ENCODE peak calls at places on chromosome 7, in five cellular contexts. M is upper lobe of left lung, X is vagina, L is uterus, P is breast epithelium. Q is an unnamed sample. For H3K4me1, the result is how much of the 10 kb centered on the place peaks cover.

GRCh38 chr7:111083423-111083822 is 7.5 kb upstream of the LRRN3 start:
- DNase-seq in M (no peak), X (no peak), L (no peak), P (no peak), Q (no peak)

GRCh38 chr7:83486536-83486935 is 162.4 kb downstream of the SEMA3E start:
- DNase-seq in M (no peak), X (no peak), L (no peak), P (no peak), Q (no peak)

GRCh38 chr7:7354674-7355073 is 172.3 kb downstream of the C1GALT1 start:
- DNase-seq in M (no peak), X (no peak), L (no peak), P (no peak), Q (no peak)

GRCh38 chr7:135335628-135336139 is 102.0 kb downstream of the STRA8 start:
- DNase-seq in M (peak), X (no peak), L (peak), P (no peak), Q (peak)

GRCh38 chr7:31962246-31962645 is 108.0 kb downstream of the PDE1C start:
- DNase-seq in M (no peak), X (no peak), L (no peak), P (no peak), Q (no peak)

GRCh38 chr7:47947355-47947749 is 914 bp downstream of the PKD1L1 start:
- DNase-seq in M (no peak), X (peak), L (no peak), P (no peak), Q (no peak)

GRCh38 chr7:44750921-44751571 is 2.4 kb downstream of the ZMIZ2 start:
- DNase-seq in M (no peak), X (no peak), L (no peak), P (no peak), Q (no peak)

GRCh38 chr7:80362677-80363076 is 149.2 kb downstream of the GNAT3 start:
- DNase-seq in M (no peak), X (no peak), L (no peak), P (no peak), Q (no peak)

GRCh38 chr7:117949232-117949631 is 76.0 kb upstream of the CTTNBP2 start:
- DNase-seq in M (no peak), X (no peak), L (no peak), P (no peak), Q (no peak)

GRCh38 chr7:94654764-94655561 is 970 bp downstream of the SGCE start:
- DNase-seq in M (no peak), X (no peak), L (peak), P (no peak), Q (peak)

GRCh38 chr7:64881461-64882287 is 21.4 kb upstream of the ZNF273 start:
- DNase-seq in M (no peak), X (peak), L (no peak), P (no peak), Q (no peak)

GRCh38 chr7:155000795-155001194 is 2.1 kb downstream of the PAXIP1 start:
- DNase-seq in M (no peak), X (no peak), L (no peak), P (no peak), Q (peak)

GRCh38 chr7:157009170-157009777 is 1.2 kb downstream of the MNX1 start:
- DNase-seq in M (no peak), X (no peak), L (no peak), P (no peak), Q (peak)

GRCh38 chr7:95686109-95686508 is 86.2 kb upstream of the DYNC1I1 start:
- DNase-seq in M (peak), X (no peak), L (peak), P (no peak), Q (peak)

GRCh38 chr7:13067036-13067435 is 379.6 kb downstream of the ARL4A start:
- DNase-seq in M (no peak), X (no peak), L (no peak), P (no peak), Q (no peak)

GRCh38 chr7:24942226-24942625 is 37.8 kb downstream of the OSBPL3 start:
- DNase-seq in M (no peak), X (no peak), L (no peak), P (no peak), Q (no peak)

GRCh38 chr7:47142867-47143175 is 439.1 kb downstream of the TNS3 start:
- DNase-seq in M (no peak), X (no peak), L (no peak), P (no peak), Q (no peak)

GRCh38 chr7:67918158-67918557 is 921.5 kb downstream of the TYW1 start:
- DNase-seq in M (no peak), X (no peak), L (no peak), P (no peak), Q (no peak)

GRCh38 chr7:368651-369475 is 78.9 kb downstream of the FOXL3 start:
- DNase-seq in M (no peak), X (no peak), L (no peak), P (no peak), Q (peak)

GRCh38 chr7:7805511-7806153 is 87.2 kb upstream of the RPA3 start:
- DNase-seq in M (no peak), X (no peak), L (no peak), P (no peak), Q (no peak)

GRCh38 chr7:35495377-35495776 is 199.6 kb downstream of the HERPUD2 start:
- DNase-seq in M (no peak), X (no peak), L (no peak), P (no peak), Q (no peak)

GRCh38 chr7:56537952-56538351 is 421.7 kb upstream of the NUPR2 start:
- DNase-seq in M (no peak), X (no peak), L (peak), P (no peak), Q (peak)

GRCh38 chr7:4833691-4834600 is 27.9 kb downstream of the PAPOLB start:
- DNase-seq in M (no peak), X (no peak), L (no peak), P (peak), Q (no peak)
- H3K4me1 ChIP-seq in M (under half), X (under half), L (under half), P (under half), Q (under half)

DNA sequence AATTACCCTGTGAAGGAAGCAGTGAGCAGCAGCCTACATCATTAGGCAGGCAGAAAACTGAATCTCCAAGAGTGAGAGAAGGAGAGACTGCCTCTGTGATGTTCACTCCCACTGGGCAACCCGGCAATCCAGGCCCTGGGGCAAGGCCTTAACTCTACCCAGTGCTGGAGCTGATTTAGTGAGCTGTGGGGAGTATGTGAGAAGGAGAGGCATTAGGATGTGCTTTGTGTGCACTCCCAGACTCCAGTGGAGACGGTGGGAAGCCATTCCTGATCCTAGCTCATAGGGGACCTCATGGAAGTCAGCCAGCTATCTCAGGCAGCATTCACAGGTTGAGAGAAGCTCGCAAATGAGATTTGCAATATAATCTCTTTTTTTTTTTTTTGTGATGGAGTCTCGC is 41.1 kb upstream of the CDK13 start:
- DNase-seq in M (no peak), X (peak), L (no peak), P (no peak), Q (no peak)
- H3K27ac ChIP-seq in M (no peak), X (no peak), L (no peak), P (no peak), Q (no peak)

DNA sequence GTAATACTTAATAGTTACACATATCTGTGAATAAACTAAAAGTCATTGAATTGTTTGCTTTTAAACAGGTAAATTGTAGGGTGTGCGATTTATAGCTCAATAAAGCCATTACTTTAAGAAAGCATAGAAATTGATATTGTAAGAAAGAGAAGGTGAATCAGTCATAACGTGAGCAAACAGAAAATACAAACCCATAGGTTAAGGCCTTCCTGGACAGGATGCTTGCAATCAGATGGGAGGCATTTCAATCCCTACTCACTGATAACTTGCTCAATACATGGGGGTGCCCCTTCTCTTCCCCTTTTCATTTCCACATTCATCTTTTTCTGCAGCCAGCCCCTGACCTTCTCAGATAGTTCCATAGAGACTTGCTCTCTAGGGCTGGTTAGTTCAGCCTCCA is 12.4 kb downstream of the CHN2 start:
- DNase-seq in M (no peak), X (no peak), L (no peak), P (no peak), Q (no peak)
- TF ChIP-seq POLR2A in M (no peak), X (no peak), L (no peak), P (no peak), Q (no peak)

DNA sequence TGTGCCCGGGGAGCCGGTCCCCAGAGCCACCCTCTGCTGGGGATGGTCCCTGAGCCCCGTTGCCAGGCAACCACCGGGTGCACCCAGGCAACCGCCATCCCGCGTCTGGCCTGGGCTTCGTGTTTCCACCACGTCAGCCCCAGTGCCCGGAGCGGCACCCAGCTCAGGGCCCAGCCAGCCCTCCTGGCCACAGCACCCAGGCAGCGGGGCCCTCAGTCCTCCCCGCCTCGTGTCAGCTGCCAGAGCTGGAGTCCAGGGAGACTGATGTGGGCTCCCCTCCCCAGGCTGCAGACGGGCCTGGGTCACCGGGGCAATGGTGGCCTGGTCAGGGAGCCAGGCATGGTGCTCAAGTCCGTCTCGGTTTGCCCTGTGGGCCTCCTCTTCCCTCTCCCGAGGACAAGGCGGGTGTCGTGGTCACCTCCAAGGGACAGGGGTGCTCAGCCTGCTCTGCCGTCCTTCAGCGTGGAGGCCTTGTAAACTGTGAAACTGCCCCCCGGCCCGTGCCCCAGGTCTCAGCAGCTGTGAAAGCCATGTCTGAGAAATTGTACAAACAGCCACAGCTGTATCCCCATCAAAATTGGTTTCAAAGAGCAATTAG is 72.5 kb downstream of the MICALL2 start:
- DNase-seq in M (no peak), X (no peak), L (no peak), P (no peak), Q (peak)
- H3K4me1 ChIP-seq in M (under half), X (under half), L (under half), P (under half), Q (under half)

Q was measured in body of pancreas.